ENCODE peak calls at places on chromosomes 2 and 18, in ten cellular contexts. One of them, this sample, is unnamed.

GRCh38 chr18:13256444-13257305 is 38.1 kb downstream of the LDLRAD4 start:
- DNase-seq in natural killer cell treated with Interleukin-12 subunit alpha and Interleukin-12 subunit beta and Interleukin-15 and Interleukin-18, amount 100 ng/mL, for 72 hours: no peak
- DNase-seq in skeletal muscle cell: no peak
- DNase-seq in ureter: peak
- DNase-seq in SHP77 treated with DMSO at 0.1 percent for 48 hours: no peak
- DNase-seq in ACHN: no peak
- DNase-seq in coronary artery: peak
- DNase-seq in GM23248: no peak
- DNase-seq in NCI-H1105: no peak
- DNase-seq in heart left ventricle: no peak
- DNase-seq in this sample: no peak

GRCh38 chr2:126317797-126318431 is 338.0 kb upstream of the GYPC start:
- DNase-seq in natural killer cell treated with Interleukin-12 subunit alpha and Interleukin-12 subunit beta and Interleukin-15 and Interleukin-18, amount 100 ng/mL, for 72 hours: no peak
- DNase-seq in SHP77 treated with DMSO at 0.1 percent for 48 hours: no peak
- DNase-seq in ACHN: peak
- DNase-seq in ureter: no peak
- DNase-seq in heart left ventricle: no peak
- DNase-seq in GM23248: no peak
- DNase-seq in skeletal muscle cell: no peak
- DNase-seq in coronary artery: no peak
- DNase-seq in NCI-H1105: no peak
- DNase-seq in this sample: no peak

GRCh38 chr2:207182916-207183315 is 17.2 kb upstream of the KLF7 start:
- DNase-seq in SHP77 treated with DMSO at 0.1 percent for 48 hours: no peak
- DNase-seq in ACHN: no peak
- DNase-seq in heart left ventricle: no peak
- DNase-seq in skeletal muscle cell: no peak
- DNase-seq in natural killer cell treated with Interleukin-12 subunit alpha and Interleukin-12 subunit beta and Interleukin-15 and Interleukin-18, amount 100 ng/mL, for 72 hours: no peak
- DNase-seq in coronary artery: no peak
- DNase-seq in NCI-H1105: no peak
- DNase-seq in GM23248: peak
- DNase-seq in ureter: no peak
- DNase-seq in this sample: no peak

GRCh38 chr2:130756041-130756720 is 841 bp downstream of the AMER3 start:
- DNase-seq in coronary artery: no peak
- DNase-seq in skeletal muscle cell: no peak
- DNase-seq in ureter: no peak
- DNase-seq in NCI-H1105: peak
- DNase-seq in natural killer cell treated with Interleukin-12 subunit alpha and Interleukin-12 subunit beta and Interleukin-15 and Interleukin-18, amount 100 ng/mL, for 72 hours: no peak
- DNase-seq in SHP77 treated with DMSO at 0.1 percent for 48 hours: no peak
- DNase-seq in heart left ventricle: no peak
- DNase-seq in ACHN: peak
- DNase-seq in GM23248: peak
- DNase-seq in this sample: no peak

GRCh38 chr2:144320491-144320890 is 199.4 kb downstream of the ZEB2 start:
- DNase-seq in coronary artery: no peak
- DNase-seq in skeletal muscle cell: peak
- DNase-seq in natural killer cell treated with Interleukin-12 subunit alpha and Interleukin-12 subunit beta and Interleukin-15 and Interleukin-18, amount 100 ng/mL, for 72 hours: peak
- DNase-seq in GM23248: peak
- DNase-seq in heart left ventricle: no peak
- DNase-seq in ureter: no peak
- DNase-seq in SHP77 treated with DMSO at 0.1 percent for 48 hours: no peak
- DNase-seq in NCI-H1105: no peak
- DNase-seq in ACHN: peak
- DNase-seq in this sample: peak

GRCh38 chr18:46070683-46071614 is 1.1 kb downstream of the PSTPIP2 start:
- DNase-seq in SHP77 treated with DMSO at 0.1 percent for 48 hours: no peak
- DNase-seq in skeletal muscle cell: no peak
- DNase-seq in ACHN: no peak
- DNase-seq in NCI-H1105: no peak
- DNase-seq in heart left ventricle: no peak
- DNase-seq in ureter: peak
- DNase-seq in natural killer cell treated with Interleukin-12 subunit alpha and Interleukin-12 subunit beta and Interleukin-15 and Interleukin-18, amount 100 ng/mL, for 72 hours: no peak
- DNase-seq in coronary artery: no peak
- DNase-seq in GM23248: no peak
- DNase-seq in this sample: no peak

GRCh38 chr2:66771359-66771978 is 336.5 kb downstream of the MEIS1 start:
- DNase-seq in NCI-H1105: no peak
- DNase-seq in GM23248: peak
- DNase-seq in SHP77 treated with DMSO at 0.1 percent for 48 hours: no peak
- DNase-seq in ureter: no peak
- DNase-seq in skeletal muscle cell: no peak
- DNase-seq in heart left ventricle: no peak
- DNase-seq in ACHN: no peak
- DNase-seq in natural killer cell treated with Interleukin-12 subunit alpha and Interleukin-12 subunit beta and Interleukin-15 and Interleukin-18, amount 100 ng/mL, for 72 hours: no peak
- DNase-seq in coronary artery: no peak
- DNase-seq in this sample: no peak

GRCh38 chr2:157480182-157480961 is 36.5 kb upstream of the CYTIP start:
- DNase-seq in GM23248: peak
- DNase-seq in coronary artery: no peak
- DNase-seq in natural killer cell treated with Interleukin-12 subunit alpha and Interleukin-12 subunit beta and Interleukin-15 and Interleukin-18, amount 100 ng/mL, for 72 hours: peak
- DNase-seq in NCI-H1105: no peak
- DNase-seq in ACHN: no peak
- DNase-seq in SHP77 treated with DMSO at 0.1 percent for 48 hours: no peak
- DNase-seq in heart left ventricle: peak
- DNase-seq in skeletal muscle cell: peak
- DNase-seq in ureter: no peak
- DNase-seq in this sample: peak

GRCh38 chr2:149536649-149537048 is 50.9 kb downstream of the MMADHC start:
- DNase-seq in ureter: no peak
- DNase-seq in heart left ventricle: no peak
- DNase-seq in skeletal muscle cell: no peak
- DNase-seq in natural killer cell treated with Interleukin-12 subunit alpha and Interleukin-12 subunit beta and Interleukin-15 and Interleukin-18, amount 100 ng/mL, for 72 hours: no peak
- DNase-seq in ACHN: no peak
- DNase-seq in SHP77 treated with DMSO at 0.1 percent for 48 hours: no peak
- DNase-seq in NCI-H1105: no peak
- DNase-seq in GM23248: no peak
- DNase-seq in coronary artery: no peak
- DNase-seq in this sample: no peak

GRCh38 chr18:8717011-8717770 is 11.8 kb downstream of the MTCL1 start:
- DNase-seq in ureter: no peak
- DNase-seq in ACHN: no peak
- DNase-seq in GM23248: no peak
- DNase-seq in SHP77 treated with DMSO at 0.1 percent for 48 hours: no peak
- DNase-seq in skeletal muscle cell: no peak
- DNase-seq in heart left ventricle: no peak
- DNase-seq in natural killer cell treated with Interleukin-12 subunit alpha and Interleukin-12 subunit beta and Interleukin-15 and Interleukin-18, amount 100 ng/mL, for 72 hours: no peak
- DNase-seq in NCI-H1105: no peak
- DNase-seq in coronary artery: no peak
- DNase-seq in this sample: no peak

GRCh38 chr2:205546417-205546816 is 135.9 kb upstream of the NRP2 start:
- DNase-seq in coronary artery: no peak
- DNase-seq in GM23248: no peak
- DNase-seq in natural killer cell treated with Interleukin-12 subunit alpha and Interleukin-12 subunit beta and Interleukin-15 and Interleukin-18, amount 100 ng/mL, for 72 hours: no peak
- DNase-seq in NCI-H1105: no peak
- DNase-seq in skeletal muscle cell: no peak
- DNase-seq in ACHN: no peak
- DNase-seq in heart left ventricle: no peak
- DNase-seq in ureter: no peak
- DNase-seq in SHP77 treated with DMSO at 0.1 percent for 48 hours: no peak
- DNase-seq in this sample: no peak

GRCh38 chr2:207088276-207088675 is 77.5 kb downstream of the KLF7 start:
- DNase-seq in SHP77 treated with DMSO at 0.1 percent for 48 hours: no peak
- DNase-seq in ureter: no peak
- DNase-seq in heart left ventricle: no peak
- DNase-seq in coronary artery: no peak
- DNase-seq in natural killer cell treated with Interleukin-12 subunit alpha and Interleukin-12 subunit beta and Interleukin-15 and Interleukin-18, amount 100 ng/mL, for 72 hours: no peak
- DNase-seq in skeletal muscle cell: no peak
- DNase-seq in NCI-H1105: no peak
- DNase-seq in ACHN: no peak
- DNase-seq in GM23248: no peak
- DNase-seq in this sample: no peak

GRCh38 chr2:56522605-56523089 is 338.9 kb downstream of the CCDC85A start:
- DNase-seq in SHP77 treated with DMSO at 0.1 percent for 48 hours: peak
- DNase-seq in ureter: no peak
- DNase-seq in coronary artery: no peak
- DNase-seq in heart left ventricle: peak
- DNase-seq in ACHN: peak
- DNase-seq in GM23248: peak
- DNase-seq in natural killer cell treated with Interleukin-12 subunit alpha and Interleukin-12 subunit beta and Interleukin-15 and Interleukin-18, amount 100 ng/mL, for 72 hours: no peak
- DNase-seq in skeletal muscle cell: peak
- DNase-seq in NCI-H1105: peak
- DNase-seq in this sample: no peak

GRCh38 chr2:96683972-96684820 is 41.6 kb downstream of the FER1L5 start:
- DNase-seq in GM23248: no peak
- DNase-seq in ACHN: no peak
- DNase-seq in natural killer cell treated with Interleukin-12 subunit alpha and Interleukin-12 subunit beta and Interleukin-15 and Interleukin-18, amount 100 ng/mL, for 72 hours: no peak
- DNase-seq in skeletal muscle cell: no peak
- DNase-seq in NCI-H1105: no peak
- DNase-seq in ureter: no peak
- DNase-seq in SHP77 treated with DMSO at 0.1 percent for 48 hours: no peak
- DNase-seq in heart left ventricle: no peak
- DNase-seq in coronary artery: no peak
- DNase-seq in this sample: no peak

GRCh38 chr18:44536041-44536440 is 144.6 kb upstream of the SETBP1 start:
- DNase-seq in skeletal muscle cell: peak
- DNase-seq in natural killer cell treated with Interleukin-12 subunit alpha and Interleukin-12 subunit beta and Interleukin-15 and Interleukin-18, amount 100 ng/mL, for 72 hours: no peak
- DNase-seq in ACHN: peak
- DNase-seq in NCI-H1105: no peak
- DNase-seq in coronary artery: no peak
- DNase-seq in GM23248: peak
- DNase-seq in heart left ventricle: no peak
- DNase-seq in SHP77 treated with DMSO at 0.1 percent for 48 hours: no peak
- DNase-seq in ureter: no peak
- DNase-seq in this sample: peak

GRCh38 chr18:9233771-9234440 is 97.3 kb downstream of the ANKRD12 start:
- DNase-seq in heart left ventricle: no peak
- DNase-seq in ACHN: no peak
- DNase-seq in GM23248: no peak
- DNase-seq in skeletal muscle cell: no peak
- DNase-seq in NCI-H1105: no peak
- DNase-seq in natural killer cell treated with Interleukin-12 subunit alpha and Interleukin-12 subunit beta and Interleukin-15 and Interleukin-18, amount 100 ng/mL, for 72 hours: no peak
- DNase-seq in SHP77 treated with DMSO at 0.1 percent for 48 hours: no peak
- DNase-seq in ureter: no peak
- DNase-seq in coronary artery: no peak
- DNase-seq in this sample: no peak

GRCh38 chr2:70891572-70892356 is 43.9 kb upstream of the ATP6V1B1 start:
- DNase-seq in skeletal muscle cell: no peak
- DNase-seq in NCI-H1105: no peak
- DNase-seq in ACHN: no peak
- DNase-seq in coronary artery: peak
- DNase-seq in GM23248: no peak
- DNase-seq in SHP77 treated with DMSO at 0.1 percent for 48 hours: no peak
- DNase-seq in natural killer cell treated with Interleukin-12 subunit alpha and Interleukin-12 subunit beta and Interleukin-15 and Interleukin-18, amount 100 ng/mL, for 72 hours: no peak
- DNase-seq in ureter: no peak
- DNase-seq in heart left ventricle: no peak
- DNase-seq in this sample: no peak

GRCh38 chr2:127362971-127363370 is 24.8 kb downstream of the MAP3K2 start:
- DNase-seq in natural killer cell treated with Interleukin-12 subunit alpha and Interleukin-12 subunit beta and Interleukin-15 and Interleukin-18, amount 100 ng/mL, for 72 hours: no peak
- DNase-seq in coronary artery: no peak
- DNase-seq in ureter: no peak
- DNase-seq in skeletal muscle cell: no peak
- DNase-seq in ACHN: no peak
- DNase-seq in NCI-H1105: no peak
- DNase-seq in SHP77 treated with DMSO at 0.1 percent for 48 hours: no peak
- DNase-seq in GM23248: peak
- DNase-seq in heart left ventricle: no peak
- DNase-seq in this sample: no peak

GRCh38 chr2:136238214-136238551 is 120.2 kb upstream of the CXCR4 start:
- DNase-seq in natural killer cell treated with Interleukin-12 subunit alpha and Interleukin-12 subunit beta and Interleukin-15 and Interleukin-18, amount 100 ng/mL, for 72 hours: no peak
- DNase-seq in heart left ventricle: no peak
- DNase-seq in NCI-H1105: no peak
- DNase-seq in ureter: no peak
- DNase-seq in SHP77 treated with DMSO at 0.1 percent for 48 hours: no peak
- DNase-seq in GM23248: peak
- DNase-seq in skeletal muscle cell: no peak
- DNase-seq in coronary artery: no peak
- DNase-seq in ACHN: no peak
- DNase-seq in this sample: no peak

GRCh38 chr2:241945803-241946202 is 76.3 kb downstream of the RTP5 start:
- DNase-seq in ureter: no peak
- DNase-seq in NCI-H1105: no peak
- DNase-seq in SHP77 treated with DMSO at 0.1 percent for 48 hours: no peak
- DNase-seq in ACHN: no peak
- DNase-seq in natural killer cell treated with Interleukin-12 subunit alpha and Interleukin-12 subunit beta and Interleukin-15 and Interleukin-18, amount 100 ng/mL, for 72 hours: no peak
- DNase-seq in heart left ventricle: no peak
- DNase-seq in GM23248: no peak
- DNase-seq in skeletal muscle cell: no peak
- DNase-seq in coronary artery: no peak
- DNase-seq in this sample: no peak

GRCh38 chr2:222424281-222424728 is at the start of gene SGPP2:
- DNase-seq in natural killer cell treated with Interleukin-12 subunit alpha and Interleukin-12 subunit beta and Interleukin-15 and Interleukin-18, amount 100 ng/mL, for 72 hours: no peak
- DNase-seq in heart left ventricle: no peak
- DNase-seq in coronary artery: no peak
- DNase-seq in GM23248: no peak
- DNase-seq in ureter: no peak
- DNase-seq in SHP77 treated with DMSO at 0.1 percent for 48 hours: no peak
- DNase-seq in NCI-H1105: peak
- DNase-seq in skeletal muscle cell: no peak
- DNase-seq in ACHN: no peak
- DNase-seq in this sample: no peak

GRCh38 chr2:230416061-230416721 is at the start of gene SP100:
- DNase-seq in heart left ventricle: peak
- DNase-seq in natural killer cell treated with Interleukin-12 subunit alpha and Interleukin-12 subunit beta and Interleukin-15 and Interleukin-18, amount 100 ng/mL, for 72 hours: peak
- DNase-seq in SHP77 treated with DMSO at 0.1 percent for 48 hours: no peak
- DNase-seq in GM23248: peak
- DNase-seq in coronary artery: peak
- DNase-seq in ACHN: peak
- DNase-seq in skeletal muscle cell: peak
- DNase-seq in NCI-H1105: no peak
- DNase-seq in ureter: peak
- DNase-seq in this sample: peak

GRCh38 chr18:48398074-48398473 is 11.1 kb downstream of the ZBTB7C start:
- DNase-seq in heart left ventricle: no peak
- DNase-seq in NCI-H1105: no peak
- DNase-seq in ACHN: no peak
- DNase-seq in GM23248: no peak
- DNase-seq in coronary artery: no peak
- DNase-seq in SHP77 treated with DMSO at 0.1 percent for 48 hours: no peak
- DNase-seq in ureter: no peak
- DNase-seq in skeletal muscle cell: no peak
- DNase-seq in natural killer cell treated with Interleukin-12 subunit alpha and Interleukin-12 subunit beta and Interleukin-15 and Interleukin-18, amount 100 ng/mL, for 72 hours: no peak
- DNase-seq in this sample: no peak

GRCh38 chr2:186718895-186719294 is 25.0 kb downstream of the FAM171B start:
- DNase-seq in natural killer cell treated with Interleukin-12 subunit alpha and Interleukin-12 subunit beta and Interleukin-15 and Interleukin-18, amount 100 ng/mL, for 72 hours: no peak
- DNase-seq in skeletal muscle cell: no peak
- DNase-seq in heart left ventricle: no peak
- DNase-seq in SHP77 treated with DMSO at 0.1 percent for 48 hours: no peak
- DNase-seq in NCI-H1105: no peak
- DNase-seq in ACHN: no peak
- DNase-seq in ureter: no peak
- DNase-seq in GM23248: no peak
- DNase-seq in coronary artery: no peak
- DNase-seq in this sample: no peak

This sample was measured in AG04449.